ENCODE peak calls at places on chromosomes 12 and 14, in six cellular contexts. Y is HCT116; C is CD4-positive, CD25-positive, alpha-beta regulatory T cell; A is OCI-LY7; B is thyroid gland; V is fibroblast of lung. R is an unnamed sample.

GRCh38 chr14:61940669-61941420 is 178.6 kb downstream of the SNAPC1 start:
- DNase-seq in C (no peak), A (no peak), V (no peak), Y (no peak), B (peak), R (no peak)

GRCh38 chr14:58131386-58131785 is 20.6 kb downstream of the ARMH4 start:
- DNase-seq in C (no peak), Y (no peak), A (no peak), V (no peak), B (no peak), R (no peak)

GRCh38 chr14:57057803-57058202 is 210.9 kb downstream of the EXOC5 start:
- DNase-seq in C (no peak), A (no peak), B (no peak), Y (no peak), V (no peak), R (no peak)

GRCh38 chr12:26767116-26767515 is 65.9 kb downstream of the ITPR2 start:
- DNase-seq in C (peak), V (no peak), B (no peak), Y (no peak), A (no peak), R (no peak)

GRCh38 chr14:89185919-89186849 is 230.8 kb downstream of the FOXN3 start:
- DNase-seq in Y (peak), A (no peak), C (no peak), V (peak), B (no peak), R (no peak)

GRCh38 chr14:67317822-67318221 is 41.8 kb downstream of the ATP6V1D start:
- DNase-seq in C (no peak), V (no peak), A (no peak), B (no peak), Y (no peak), R (no peak)

GRCh38 chr14:93207468-93208308 is 632 bp downstream of the UBR7 start:
- DNase-seq in C (peak), B (peak), A (peak), Y (no peak), V (peak), R (no peak)

GRCh38 chr12:51884676-51885229 is 3.1 kb upstream of the ANKRD33 start:
- DNase-seq in C (no peak), B (no peak), A (no peak), V (peak), Y (peak), R (no peak)

GRCh38 chr12:85155791-85156190 is 119.6 kb downstream of the LRRIQ1 start:
- DNase-seq in C (no peak), Y (peak), B (no peak), A (peak), V (peak), R (peak)

GRCh38 chr12:56346663-56347062 is 8.0 kb downstream of the IL23A start:
- DNase-seq in Y (no peak), C (no peak), B (no peak), V (no peak), A (no peak), R (no peak)

GRCh38 chr12:72136792-72137191 is 135.4 kb upstream of the TRHDE start:
- DNase-seq in Y (no peak), C (no peak), V (no peak), A (no peak), B (no peak), R (no peak)

GRCh38 chr12:30694971-30695326 is 720 bp downstream of the IPO8 start:
- DNase-seq in B (peak), Y (peak), V (peak), A (peak), C (peak), R (no peak)

GRCh38 chr14:24674204-24674970 is 40.4 kb upstream of the GZMB start:
- DNase-seq in Y (no peak), B (no peak), A (peak), C (peak), V (no peak), R (peak)

GRCh38 chr12:20946732-20947131 is 136.2 kb downstream of the SLCO1B3 start:
- DNase-seq in Y (peak), B (peak), A (peak), V (no peak), C (peak), R (peak)

GRCh38 chr12:106583578-106584103 is 837 bp downstream of the RFX4 start:
- DNase-seq in A (no peak), Y (no peak), B (no peak), C (peak), V (peak), R (no peak)

GRCh38 chr14:104494483-104494882 is 85.1 kb upstream of the C14orf180 start:
- DNase-seq in V (no peak), B (no peak), Y (no peak), C (peak), A (no peak), R (peak)

GRCh38 chr14:74548881-74549280 is 55.3 kb downstream of the ISCA2 start:
- DNase-seq in Y (no peak), A (no peak), B (peak), V (peak), C (no peak), R (no peak)

GRCh38 chr12:122174155-122174845 is at the start of gene IL31:
- DNase-seq in B (no peak), C (no peak), V (no peak), A (no peak), Y (no peak), R (no peak)

GRCh38 chr12:53489242-53489915 is 9.9 kb downstream of the MAP3K12 start:
- DNase-seq in V (no peak), B (no peak), C (no peak), Y (no peak), A (no peak), R (no peak)

GRCh38 chr12:124740691-124741137 is 123.0 kb downstream of the SCARB1 start:
- DNase-seq in Y (peak), C (no peak), B (peak), A (no peak), V (no peak), R (no peak)

GRCh38 chr12:57031228-57031670 is 14.9 kb upstream of the TAC3 start:
- DNase-seq in A (peak), B (no peak), C (peak), Y (peak), V (no peak), R (peak)

GRCh38 chr14:24565766-24566165 is 10.3 kb downstream of the CTSG start:
- DNase-seq in V (no peak), Y (no peak), C (no peak), A (no peak), B (no peak), R (no peak)

GRCh38 chr12:90075685-90076084 is 367.0 kb upstream of the ATP2B1 start:
- DNase-seq in A (no peak), Y (no peak), B (no peak), V (no peak), C (no peak), R (no peak)

GRCh38 chr14:104087981-104088850 is 2.7 kb downstream of the ASPG start:
- DNase-seq in B (no peak), Y (no peak), A (no peak), V (no peak), C (no peak), R (no peak)

GRCh38 chr12:5184159-5184558 is 140.5 kb downstream of the KCNA5 start:
- DNase-seq in Y (no peak), A (no peak), V (no peak), B (no peak), C (no peak), R (no peak)

GRCh38 chr12:31819427-31819826 is 90.6 kb upstream of the AMN1 start:
- DNase-seq in A (no peak), B (no peak), Y (no peak), V (no peak), C (no peak), R (no peak)

GRCh38 chr12:113650476-113650875 is 178.8 kb upstream of the LHX5 start:
- DNase-seq in B (no peak), V (no peak), Y (no peak), C (no peak), A (no peak), R (no peak)

GRCh38 chr14:39265032-39265431 is 31.3 kb downstream of the MIA2 start:
- DNase-seq in A (peak), Y (peak), V (peak), C (no peak), B (no peak), R (peak)

GRCh38 chr14:54830650-54831049 is 72.0 kb downstream of the GCH1 start:
- DNase-seq in C (no peak), A (no peak), V (no peak), B (no peak), Y (no peak), R (no peak)

GRCh38 chr12:102343361-102344121 is 136.8 kb downstream of the IGF1 start:
- DNase-seq in V (no peak), B (no peak), A (no peak), C (no peak), Y (no peak), R (no peak)

DNA sequence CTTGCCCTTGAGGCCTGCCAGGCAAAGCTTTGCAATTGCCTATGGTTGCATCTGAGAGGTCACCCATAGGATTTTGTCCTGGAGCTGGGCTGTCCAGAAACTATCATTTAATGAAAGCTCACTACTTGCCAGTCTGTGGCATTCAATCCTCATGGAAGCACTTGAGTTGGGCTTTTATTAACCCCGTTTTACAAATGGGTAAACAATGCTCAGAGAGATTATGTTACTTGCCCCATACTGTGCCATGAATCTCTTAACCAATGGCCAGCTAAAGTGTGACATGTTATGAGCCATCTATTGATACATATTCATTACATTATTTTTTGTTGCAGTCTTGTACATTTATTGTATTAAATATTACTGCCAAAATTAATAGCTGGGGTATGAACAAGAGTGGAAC is 35.9 kb downstream of the PDZRN4 start:
- DNase-seq in A (no peak), C (no peak), B (no peak), Y (no peak), V (no peak), R (no peak)
- H3K4me3 ChIP-seq in A (no peak), C (no peak), B (no peak), Y (no peak), V (no peak), R (no peak)

GRCh38 chr12:54680374-54680773 is 32.2 kb upstream of the DCD start:
- DNase-seq in V (no peak), Y (peak), C (peak), B (no peak), A (peak), R (peak)

GRCh38 chr12:54684636-54685630 is 36.8 kb upstream of the DCD start:
- DNase-seq in A (no peak), Y (no peak), C (no peak), V (no peak), B (peak), R (no peak)

GRCh38 chr12:54683388-54683787 is 35.2 kb upstream of the DCD start:
- DNase-seq in Y (no peak), C (no peak), B (no peak), A (no peak), V (no peak), R (no peak)

GRCh38 chr12:54678131-54678530 is 30.0 kb upstream of the DCD start:
- DNase-seq in V (no peak), C (no peak), B (no peak), Y (no peak), A (no peak), R (no peak)

GRCh38 chr12:54682674-54683073 is 34.5 kb upstream of the DCD start:
- DNase-seq in A (no peak), Y (no peak), C (no peak), V (no peak), B (no peak), R (no peak)
- H3K4me3 ChIP-seq in A (no peak), Y (no peak), C (no peak), V (no peak), B (no peak), R (no peak)

GRCh38 chr14:30624132-30624423 is 2.0 kb downstream of the SCFD1 start:
- DNase-seq in C (no peak), A (no peak), V (no peak), B (no peak), Y (no peak), R (no peak)
- H3K4me3 ChIP-seq in C (peak), A (peak), V (peak), B (no peak), Y (no peak), R (no peak)

DNA sequence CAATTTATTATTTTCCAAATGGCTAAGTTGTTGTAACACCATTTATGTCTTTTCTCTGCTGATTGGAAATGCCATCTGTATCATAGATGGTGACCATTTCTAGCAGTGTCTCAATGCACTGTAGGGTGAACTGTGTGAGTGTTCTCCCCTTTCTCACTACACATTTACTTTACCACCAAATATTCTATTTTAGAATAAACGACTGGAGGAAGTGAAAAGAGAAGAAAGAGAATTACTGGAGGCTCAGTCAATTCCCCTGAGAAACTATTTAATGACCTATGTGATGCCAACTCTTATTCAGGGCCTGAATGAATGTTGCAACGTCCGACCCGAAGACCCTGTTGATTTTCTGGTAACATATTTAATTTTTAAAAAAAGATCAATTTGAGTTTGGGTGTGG is 15.5 kb upstream of the PAPOLA start:
- DNase-seq in A (no peak), C (no peak), B (no peak), Y (no peak), V (no peak), R (no peak)
- H3K4me3 ChIP-seq in A (no peak), C (no peak), B (no peak), Y (no peak), V (no peak), R (no peak)

GRCh38 chr14:76194327-76194726 is 42.6 kb downstream of the GPATCH2L start:
- DNase-seq in C (no peak), B (no peak), V (no peak), A (peak), Y (no peak), R (no peak)

GRCh38 chr14:76196980-76197379 is 45.3 kb downstream of the GPATCH2L start:
- DNase-seq in V (no peak), A (no peak), B (no peak), Y (no peak), C (no peak), R (no peak)

GRCh38 chr14:76191297-76191696 is 39.6 kb downstream of the GPATCH2L start:
- DNase-seq in A (peak), V (no peak), Y (no peak), C (no peak), B (no peak), R (no peak)

GRCh38 chr14:76193696-76194095 is 42.0 kb downstream of the GPATCH2L start:
- DNase-seq in B (no peak), V (no peak), C (no peak), A (no peak), Y (no peak), R (no peak)

DNA sequence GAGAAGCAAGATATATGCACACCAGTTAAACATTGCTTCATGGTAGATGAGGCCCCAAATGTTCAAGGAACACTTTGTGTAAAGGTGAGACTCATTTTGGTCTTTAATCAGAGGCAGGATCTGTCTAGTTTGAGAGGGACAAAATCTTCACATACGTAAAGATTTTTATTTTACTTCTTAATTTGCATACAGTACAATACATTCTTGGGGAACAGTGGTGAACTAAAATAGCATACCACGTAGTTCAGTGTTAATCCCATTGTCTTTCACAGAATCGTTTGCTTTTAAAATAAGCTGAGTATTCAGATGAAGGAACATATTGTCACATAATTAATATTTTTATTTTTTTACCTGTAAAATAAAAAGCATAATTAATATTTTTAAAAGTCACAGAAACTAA is 43.3 kb downstream of the GPATCH2L start:
- DNase-seq in V (no peak), Y (no peak), C (no peak), B (no peak), A (no peak), R (no peak)
- H3K4me3 ChIP-seq in V (no peak), Y (no peak), C (no peak), B (no peak), A (no peak), R (no peak)

DNA sequence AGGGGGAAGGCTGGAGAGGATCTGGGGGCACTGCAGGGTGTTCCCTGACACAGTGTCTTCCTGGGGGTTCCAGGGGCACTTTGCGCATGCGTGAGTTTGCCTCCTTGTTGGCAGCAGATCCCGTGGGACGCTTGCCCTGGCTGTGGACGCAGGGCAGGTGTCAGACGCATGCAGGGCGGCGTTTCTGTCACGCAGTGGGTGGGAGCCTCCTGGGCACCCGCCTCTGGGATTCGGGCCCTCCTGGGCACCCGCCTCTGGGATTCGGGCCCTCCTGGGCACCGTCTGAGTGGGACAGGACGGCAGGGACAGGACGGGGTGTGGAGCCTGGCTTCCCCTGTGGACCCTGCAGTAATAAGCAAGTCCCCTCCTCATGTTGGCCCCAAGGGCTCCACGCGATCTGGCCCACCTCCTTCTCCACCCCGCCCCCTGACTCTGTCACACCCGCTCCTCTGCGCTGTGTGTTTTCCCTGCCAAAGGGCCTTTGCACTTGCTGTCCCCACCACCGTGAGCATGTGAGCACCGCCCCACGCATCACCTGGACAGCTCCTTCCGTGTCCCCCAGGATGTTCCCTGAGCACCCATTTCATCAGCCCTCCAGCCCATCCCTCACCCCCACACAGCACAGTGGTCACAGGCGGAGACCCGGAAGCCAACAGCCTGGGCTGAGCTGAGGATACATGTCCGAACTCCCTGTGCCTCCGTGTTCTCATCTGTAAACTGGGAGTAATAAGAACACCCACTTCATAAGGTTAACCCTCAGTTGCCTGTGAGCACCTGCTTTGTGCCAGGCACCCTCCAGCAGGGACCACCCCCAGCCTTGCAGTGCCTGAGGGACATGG is 4.4 kb downstream of the MMP17 start:
- DNase-seq in Y (no peak), A (no peak), B (no peak), C (no peak), V (peak), R (no peak)
- H3K4me3 ChIP-seq in Y (no peak), A (no peak), B (no peak), C (no peak), V (peak), R (no peak)

R was measured in Jurkat, Clone E6-1.